ENCODE peak calls at places on chromosomes 1 and 21, in seven cellular contexts. R, A, V, C, N, F and B are unnamed samples.

GRCh38 chr1:151610142-151610541 is 1.7 kb upstream of the SNX27 start:
- DNase-seq in A (no peak), N (no peak), V (no peak), C (no peak), F (no peak), R (no peak), B (no peak)

GRCh38 chr1:15153184-15153841 is at the start of gene TMEM51:
- DNase-seq in R (peak), V (peak), F (no peak), C (peak), A (no peak), N (peak), B (peak)

GRCh38 chr1:85230305-85230977 is 29.0 kb downstream of the C1orf52 start:
- DNase-seq in V (no peak), N (no peak), R (peak), A (peak), C (no peak), F (no peak), B (no peak)

GRCh38 chr1:66445492-66446181 is 88.3 kb upstream of the SGIP1 start:
- DNase-seq in V (no peak), R (no peak), C (no peak), F (peak), N (no peak), A (no peak), B (no peak)

GRCh38 chr21:38467369-38467768 is 30.9 kb downstream of the ERG start:
- DNase-seq in F (no peak), A (no peak), V (no peak), C (no peak), N (no peak), R (no peak), B (no peak)

GRCh38 chr1:209155556-209155955 is 428.0 kb upstream of the CAMK1G start:
- DNase-seq in A (no peak), F (no peak), N (no peak), V (no peak), C (no peak), R (no peak), B (no peak)

GRCh38 chr1:183783342-183783741 is 21.6 kb upstream of the RGL1 start:
- DNase-seq in R (no peak), V (no peak), A (no peak), C (no peak), N (no peak), F (no peak), B (no peak)

GRCh38 chr1:54153548-54154439 is 994 bp upstream of the CDCP2 start:
- DNase-seq in F (no peak), R (peak), V (no peak), N (no peak), A (no peak), C (peak), B (peak)

GRCh38 chr1:55420021-55420420 is 204.9 kb upstream of the USP24 start:
- DNase-seq in C (no peak), R (no peak), A (no peak), F (no peak), V (no peak), N (no peak), B (no peak)

GRCh38 chr1:204751883-204752687 is 66.5 kb upstream of the LRRN2 start:
- DNase-seq in F (no peak), A (peak), R (peak), C (peak), V (no peak), N (peak), B (no peak)

GRCh38 chr1:56056438-56057312 is 522.7 kb downstream of the PLPP3 start:
- DNase-seq in N (no peak), F (no peak), A (no peak), C (no peak), R (no peak), V (no peak), B (no peak)

GRCh38 chr21:39388038-39388810 is 39.3 kb upstream of the HMGN1 start:
- DNase-seq in N (peak), F (no peak), C (peak), V (peak), A (peak), R (peak), B (peak)

GRCh38 chr21:26591543-26591942 is 18.5 kb upstream of the CYYR1 start:
- DNase-seq in N (no peak), C (no peak), A (no peak), V (no peak), F (no peak), R (no peak), B (no peak)

GRCh38 chr1:154627247-154628121 is 19.5 kb upstream of the ADAR start:
- DNase-seq in R (peak), V (peak), N (peak), F (no peak), C (peak), A (peak), B (peak)

GRCh38 chr21:42465008-42465878 is 30.8 kb downstream of the RSPH1 start:
- DNase-seq in C (no peak), F (peak), R (no peak), N (peak), V (no peak), A (no peak), B (no peak)
- TF ChIP-seq JUND in C (no peak), F (no peak), R (no peak), N (no peak), V (no peak), A (no peak), B (no peak)

DNA sequence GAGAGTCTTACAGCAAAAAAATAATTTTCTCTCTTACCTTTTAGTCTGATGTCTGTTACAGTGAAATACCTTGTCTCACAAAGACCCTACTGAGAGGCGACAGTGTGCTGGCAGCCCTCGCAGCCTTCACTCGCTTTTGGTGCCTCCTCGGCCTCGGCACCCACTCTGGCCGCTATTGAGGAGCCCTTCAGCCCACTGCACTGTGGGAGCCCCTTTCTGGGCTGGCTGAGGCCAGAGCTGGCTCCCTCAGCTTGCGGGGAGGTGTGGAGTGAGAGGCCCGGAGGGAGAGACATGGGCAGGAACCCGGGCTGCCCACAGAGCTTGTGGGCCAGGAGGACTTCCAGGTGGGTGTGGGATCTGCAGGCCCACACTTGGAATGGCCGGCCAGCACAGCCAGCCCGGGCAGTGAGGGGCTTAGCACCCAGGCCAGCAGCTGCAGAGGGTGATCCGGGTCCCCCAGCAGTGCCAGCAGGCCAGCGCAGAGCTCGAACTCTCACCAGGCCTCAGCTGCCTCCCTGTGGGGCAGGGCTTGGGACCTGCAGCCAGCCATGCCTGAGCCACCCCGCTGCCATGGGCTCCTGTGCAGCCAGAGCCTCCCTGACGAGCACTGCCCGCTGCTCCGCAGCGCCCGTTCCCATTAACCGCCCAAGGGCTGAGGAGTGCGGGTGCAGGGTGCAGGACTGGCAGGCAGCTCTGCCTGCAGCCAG is 10.8 kb upstream of the CFHR1 start:
- DNase-seq in N (no peak), A (no peak), R (no peak), C (no peak), V (no peak), F (no peak), B (no peak)
- TF ChIP-seq JUND in N (no peak), A (no peak), R (no peak), C (no peak), V (no peak), F (no peak), B (no peak)

DNA sequence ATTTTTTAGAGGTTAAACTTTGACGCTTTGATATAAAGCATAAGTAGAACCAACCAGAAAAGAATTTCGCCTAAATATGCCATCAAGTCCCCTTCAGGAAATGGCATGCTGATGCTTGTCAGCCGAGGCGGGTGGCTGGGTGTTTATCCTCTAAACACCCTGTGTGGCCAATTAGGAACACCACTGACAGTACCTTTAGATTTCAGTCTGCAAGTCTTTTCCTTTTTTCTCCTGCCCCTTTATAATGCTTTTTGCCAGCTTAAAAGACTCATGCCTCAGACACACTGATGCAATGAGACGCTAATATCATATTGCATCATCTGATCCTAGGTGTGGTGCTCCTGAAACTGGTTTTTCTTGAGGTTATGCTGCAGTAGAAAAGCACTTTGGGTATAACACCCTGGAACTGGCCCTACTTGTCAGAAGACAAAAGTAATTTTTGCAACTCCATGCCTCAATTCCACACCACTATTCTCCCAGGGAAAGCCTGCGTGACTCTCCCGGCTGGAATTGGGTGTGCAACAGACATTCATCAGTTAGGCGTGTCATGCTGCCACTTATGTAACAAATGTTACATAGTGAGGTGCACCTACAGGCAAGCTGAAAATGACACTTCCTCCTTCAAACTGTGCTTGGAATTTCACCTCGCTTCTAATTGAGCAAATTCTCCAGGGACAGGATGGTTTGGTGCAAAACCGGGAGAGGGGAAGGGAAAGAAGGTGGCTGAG is 2.0 kb upstream of the RCC2 start:
- DNase-seq in V (no peak), F (no peak), N (no peak), A (peak), C (no peak), R (no peak), B (peak)
- TF ChIP-seq JUND in V (no peak), F (no peak), N (peak), A (peak), C (no peak), R (no peak), B (no peak)

GRCh38 chr21:28148400-28149064 is 844.1 kb downstream of the LTN1 start:
- DNase-seq in F (no peak), V (no peak), C (no peak), A (no peak), R (no peak), N (no peak), B (peak)
- TF ChIP-seq JUND in F (no peak), V (no peak), C (no peak), A (no peak), R (no peak), N (no peak), B (no peak)

GRCh38 chr1:219582310-219582709 is 30.6 kb downstream of the ZC3H11B start:
- DNase-seq in N (no peak), V (no peak), R (no peak), A (no peak), F (no peak), C (no peak), B (no peak)

GRCh38 chr1:219582865-219583264 is 30.0 kb downstream of the ZC3H11B start:
- DNase-seq in C (no peak), V (no peak), N (no peak), R (no peak), A (no peak), F (no peak), B (no peak)

GRCh38 chr1:219587401-219587800 is 25.5 kb downstream of the ZC3H11B start:
- DNase-seq in V (no peak), C (no peak), F (no peak), R (no peak), A (no peak), N (no peak), B (no peak)

GRCh38 chr1:219585837-219586465 is 27.0 kb downstream of the ZC3H11B start:
- DNase-seq in F (no peak), C (no peak), N (no peak), V (no peak), R (no peak), A (no peak), B (no peak)

GRCh38 chr1:219587817-219588561 is 24.9 kb downstream of the ZC3H11B start:
- DNase-seq in F (no peak), R (no peak), A (no peak), N (no peak), V (peak), C (no peak), B (no peak)
- TF ChIP-seq JUND in F (no peak), R (no peak), A (no peak), N (no peak), V (peak), C (no peak), B (no peak)

GRCh38 chr21:14306143-14306907 is 76.6 kb downstream of the HSPA13 start:
- DNase-seq in A (no peak), V (no peak), C (no peak), R (no peak), N (no peak), F (no peak), B (no peak)
- TF ChIP-seq JUND in A (no peak), V (no peak), C (no peak), R (no peak), N (no peak), F (no peak), B (peak)

DNA sequence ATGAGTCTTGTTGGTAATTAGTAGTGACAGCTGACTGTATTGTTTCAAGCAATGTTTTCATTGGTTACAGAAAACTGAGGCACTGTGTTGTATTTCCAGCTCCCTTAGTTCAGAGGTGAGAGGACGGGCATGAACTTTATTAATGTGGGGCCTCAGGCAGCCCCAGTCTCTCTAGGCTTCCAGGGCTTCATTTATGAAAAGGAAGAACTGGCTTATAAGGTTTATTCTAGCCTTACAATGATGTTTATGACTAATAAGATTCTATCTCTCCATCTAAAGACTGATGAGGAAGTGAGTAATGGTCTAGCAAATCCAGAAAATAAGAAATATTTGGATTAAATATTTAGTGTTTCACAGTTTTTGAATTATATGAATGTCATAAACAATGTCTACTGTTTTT is 41.5 kb downstream of the CBS start:
- DNase-seq in N (no peak), V (no peak), F (no peak), C (no peak), A (no peak), R (no peak), B (no peak)
- TF ChIP-seq JUND in N (no peak), V (no peak), F (no peak), C (no peak), A (no peak), R (no peak), B (no peak)

GRCh38 chr1:3598522-3599285 is 12.6 kb downstream of the MEGF6 start:
- DNase-seq in C (no peak), A (no peak), V (peak), F (no peak), R (no peak), N (peak), B (no peak)
- TF ChIP-seq JUND in C (no peak), A (no peak), V (no peak), F (no peak), R (no peak), N (no peak), B (no peak)